ENCODE peak calls at places on chromosome 1, in ten cellular contexts. X, Y, T, V, W, D, I, B, H and K are unnamed samples.

GRCh38 chr1:18575620-18576019 is 55.0 kb upstream of the PAX7 start:
- DNase-seq in X (no peak), H (peak; percentile 51), T (peak; percentile 35), Y (peak; percentile 69), V (no peak), B (no peak), W (peak; percentile 13), I (peak; percentile 3), D (no peak), K (peak; percentile 94)

GRCh38 chr1:145960468-145961108 is 2.8 kb upstream of the LIX1L start:
- DNase-seq in Y (peak; percentile 73), X (peak; percentile 87), H (peak; percentile 43), V (peak; percentile 67), D (no peak), T (peak; percentile 66), W (peak; percentile 47), B (peak; percentile 47), I (peak; percentile 32), K (peak; percentile 90)

GRCh38 chr1:234393190-234393589 is 19.9 kb downstream of the COA6 start:
- DNase-seq in H (no peak), B (no peak), T (no peak), D (no peak), Y (no peak), V (no peak), W (no peak), X (no peak), I (no peak), K (no peak)

GRCh38 chr1:211616231-211617031 is 37.5 kb upstream of the SLC30A1 start:
- DNase-seq in X (no peak), W (no peak), D (no peak), T (peak; percentile 80), I (no peak), Y (no peak), B (no peak), H (no peak), V (no peak), K (no peak)

GRCh38 chr1:47559944-47560695 is 122.3 kb downstream of the FOXD2 start:
- DNase-seq in D (no peak), V (no peak), I (no peak), X (no peak), B (no peak), T (no peak), H (no peak), Y (no peak), W (no peak), K (no peak)

GRCh38 chr1:89022167-89022959 is at the start of gene GBP3:
- DNase-seq in B (no peak), W (peak; percentile 74), X (peak; percentile 78), D (no peak), H (no peak), I (no peak), V (no peak), T (peak; percentile 77), Y (no peak), K (no peak)

GRCh38 chr1:22872971-22873664 is 99.5 kb downstream of the LACTBL1 start:
- DNase-seq in W (no peak), V (no peak), X (peak; percentile 36), H (no peak), B (no peak), I (no peak), Y (no peak), D (no peak), T (no peak), K (no peak)

GRCh38 chr1:2523891-2524609 is 2.3 kb downstream of the PANK4 start:
- DNase-seq in W (no peak), D (no peak), Y (no peak), B (no peak), I (no peak), H (peak; percentile 27), X (no peak), V (no peak), T (no peak), K (no peak)

GRCh38 chr1:44707959-44708831 is 22.8 kb downstream of the RNU5D-1 start:
- DNase-seq in X (peak; percentile 49), D (no peak), I (no peak), V (peak; percentile 63), Y (peak; percentile 69), W (peak; percentile 65), T (peak; percentile 69), H (no peak), B (no peak), K (peak; percentile 40)

GRCh38 chr1:236301080-236301957 is 19.6 kb upstream of the ERO1B start:
- DNase-seq in T (no peak), B (no peak), D (no peak), W (no peak), X (no peak), V (no peak), H (no peak), I (no peak), Y (no peak), K (no peak)